ENCODE peak calls at places on chromosomes 16 and 17, in ten cellular contexts. F is coronary artery; P is central memory CD4-positive, alpha-beta T cell; L is IMR-90; M is HCT116; Y is tibial nerve; N is HAP-1; O is left cardiac atrium; C is epithelial cell of esophagus; E is CD8-positive, alpha-beta memory T cell. B is an unnamed sample.

GRCh38 chr17:45311762-45312476 is 4.9 kb downstream of the MAP3K14 start:
- DNase-seq in F (no peak), P (peak), L (peak), M (peak), Y (no peak), N (no peak), O (peak), C (peak), E (peak), B (no peak)

GRCh38 chr16:79609861-79610260 is 9.3 kb upstream of the MAF start:
- DNase-seq in F (no peak), P (no peak), L (no peak), M (no peak), Y (no peak), N (no peak), O (no peak), C (peak), E (no peak), B (no peak)

GRCh38 chr17:81537343-81537855 is 9.2 kb downstream of the FSCN2 start:
- DNase-seq in F (no peak), P (no peak), L (no peak), M (peak), Y (no peak), N (no peak), O (no peak), C (no peak), E (no peak), B (no peak)

GRCh38 chr16:15765880-15766279 is 90.9 kb downstream of the MYH11 start:
- DNase-seq in F (no peak), P (peak), L (peak), M (peak), Y (peak), N (peak), O (no peak), C (peak), E (no peak), B (no peak)

GRCh38 chr17:42537156-42537805 is 1.2 kb downstream of the NAGLU start:
- DNase-seq in F (no peak), P (no peak), L (no peak), M (no peak), Y (no peak), N (no peak), O (no peak), C (no peak), E (no peak), B (no peak)

GRCh38 chr16:85626191-85626951 is 13.2 kb downstream of the GSE1 start:
- DNase-seq in F (no peak), P (no peak), L (no peak), M (no peak), Y (no peak), N (no peak), O (no peak), C (no peak), E (no peak), B (no peak)

GRCh38 chr16:23081675-23082119 is 67.6 kb downstream of the USP31 start:
- DNase-seq in F (no peak), P (no peak), L (peak), M (no peak), Y (no peak), N (peak), O (no peak), C (peak), E (no peak), B (peak)

GRCh38 chr16:69107311-69107962 is 2.0 kb downstream of the HAS3 start:
- DNase-seq in F (no peak), P (no peak), L (no peak), M (no peak), Y (no peak), N (no peak), O (peak), C (peak), E (no peak), B (no peak)

GRCh38 chr16:57764341-57765159 is 29.0 kb downstream of the KATNB1 start:
- DNase-seq in F (no peak), P (no peak), L (peak), M (peak), Y (no peak), N (peak), O (no peak), C (peak), E (peak), B (peak)

GRCh38 chr16:78259883-78260282 is 160.4 kb downstream of the WWOX start:
- DNase-seq in F (no peak), P (no peak), L (no peak), M (no peak), Y (no peak), N (no peak), O (no peak), C (no peak), E (no peak), B (no peak)

GRCh38 chr16:19265531-19265930 is 20.0 kb upstream of the CLEC19A start:
- DNase-seq in F (no peak), P (no peak), L (no peak), M (no peak), Y (no peak), N (no peak), O (no peak), C (no peak), E (no peak), B (no peak)

GRCh38 chr17:14926526-14927122 is 338.5 kb downstream of the PMP22 start:
- DNase-seq in F (no peak), P (peak), L (peak), M (peak), Y (peak), N (peak), O (peak), C (peak), E (peak), B (peak)

GRCh38 chr17:78573955-78574354 is 3.2 kb downstream of the DNAH17 start:
- DNase-seq in F (no peak), P (no peak), L (no peak), M (peak), Y (no peak), N (no peak), O (no peak), C (peak), E (no peak), B (no peak)

B was measured in amniotic stem cell.